ENCODE peak calls at places on chromosomes 2 and 18, in five cellular contexts. S is right lobe of liver, Y is mesenchymal stem cell, W is PC-9, N is BJ. V is an unnamed sample.

GRCh38 chr2:208399201-208399600 is 7.4 kb upstream of the PTH2R start:
- DNase-seq in N (no peak), Y (no peak), W (peak; percentile 10), S (no peak), V (no peak)

GRCh38 chr2:46145017-46145416 is 152.2 kb upstream of the EPAS1 start:
- DNase-seq in S (no peak), Y (no peak), W (no peak), N (no peak), V (no peak)

GRCh38 chr18:58076052-58076451 is 32.0 kb downstream of the NEDD4L start:
- DNase-seq in W (no peak), N (no peak), S (no peak), Y (no peak), V (no peak)

GRCh38 chr2:29281585-29281984 is 166.4 kb downstream of the CLIP4 start:
- DNase-seq in W (peak; percentile 79), N (no peak), Y (no peak), S (no peak), V (peak; percentile 73)

GRCh38 chr18:11799066-11799465 is 52.1 kb upstream of the CHMP1B start:
- DNase-seq in N (no peak), Y (no peak), S (no peak), W (no peak), V (no peak)

GRCh38 chr2:142693171-142693950 is 184.1 kb upstream of the KYNU start:
- DNase-seq in W (no peak), Y (no peak), N (no peak), S (no peak), V (no peak)

GRCh38 chr2:17934721-17935120 is 56.3 kb downstream of the KCNS3 start:
- DNase-seq in S (no peak), Y (peak; percentile 49), W (peak; percentile 12), N (peak; percentile 34), V (peak; percentile 65)

GRCh38 chr2:9463698-9464034 is 10.7 kb upstream of the IAH1 start:
- DNase-seq in W (no peak), N (no peak), S (no peak), Y (peak; percentile 39), V (peak; percentile 25)

GRCh38 chr18:67776929-67777328 is 260.4 kb upstream of the DSEL start:
- DNase-seq in N (no peak), S (no peak), W (no peak), Y (no peak), V (peak; percentile 14)

GRCh38 chr18:11955299-11956029 is 25.8 kb upstream of the IMPA2 start:
- DNase-seq in S (no peak), W (no peak), Y (peak; percentile 95), N (peak; percentile 71), V (peak; percentile 83)

GRCh38 chr2:8438476-8438875 is 243.4 kb upstream of the ID2 start:
- DNase-seq in N (no peak), W (no peak), Y (no peak), S (no peak), V (no peak)

GRCh38 chr2:68710756-68711155 is 23.9 kb upstream of the ARHGAP25 start:
- DNase-seq in S (no peak), W (no peak), Y (no peak), N (no peak), V (no peak)

GRCh38 chr18:57441395-57441794 is 6.2 kb downstream of the ONECUT2 start:
- DNase-seq in Y (no peak), S (peak; percentile 43), N (no peak), W (no peak), V (no peak)

GRCh38 chr2:111226797-111227700 is 106.3 kb downstream of the BCL2L11 start:
- DNase-seq in S (no peak), W (no peak), Y (peak; percentile 18), N (peak; percentile 52), V (peak; percentile 25)

GRCh38 chr2:146212602-146213001 is 1632.2 kb upstream of the ACVR2A start:
- DNase-seq in Y (no peak), W (no peak), S (no peak), N (no peak), V (no peak)

GRCh38 chr2:121801916-121802315 is 46.5 kb downstream of the TSN start:
- DNase-seq in S (no peak), Y (no peak), W (no peak), N (no peak), V (no peak)

GRCh38 chr18:36522503-36522902 is 225.0 kb downstream of the FHOD3 start:
- DNase-seq in N (no peak), S (no peak), W (no peak), Y (no peak), V (no peak)

GRCh38 chr2:32522770-32523169 is 105.1 kb upstream of the TTC27 start:
- DNase-seq in Y (no peak), W (no peak), N (no peak), S (no peak), V (peak; percentile 36)

GRCh38 chr2:174771631-174772491 is 7.6 kb upstream of the CHRNA1 start:
- DNase-seq in Y (peak; percentile 94), S (peak; percentile 78), W (peak; percentile 82), N (peak; percentile 50), V (peak; percentile 77)

GRCh38 chr2:160241251-160242137 is 41.4 kb upstream of the ITGB6 start:
- DNase-seq in Y (peak; percentile 88), N (no peak), W (peak; percentile 71), S (peak; percentile 28), V (peak; percentile 90)

GRCh38 chr2:181456660-181457120 is 496 bp upstream of the ITGA4 start:
- DNase-seq in N (no peak), S (peak; percentile 54), Y (peak; percentile 31), W (no peak), V (peak; percentile 31)

GRCh38 chr18:72091369-72091768 is 452.8 kb downstream of the CBLN2 start:
- DNase-seq in N (no peak), W (no peak), S (no peak), Y (no peak), V (no peak)

GRCh38 chr2:9641641-9642040 is 10.8 kb upstream of the YWHAQ start:
- DNase-seq in S (no peak), W (no peak), Y (no peak), N (no peak), V (no peak)

GRCh38 chr18:31093294-31093693 is 8.9 kb downstream of the DSC2 start:
- DNase-seq in Y (no peak), W (no peak), S (no peak), N (no peak), V (no peak)

GRCh38 chr2:11080253-11081115 is 74.8 kb upstream of the SLC66A3 start:
- DNase-seq in W (no peak), Y (no peak), N (no peak), S (no peak), V (no peak)

GRCh38 chr2:229133155-229133772 is 137.8 kb downstream of the PID1 start:
- DNase-seq in Y (peak; percentile 36), N (no peak), W (peak; percentile 7), S (no peak), V (peak; percentile 6)

GRCh38 chr2:152766908-152767307 is 48.5 kb downstream of the ARL6IP6 start:
- DNase-seq in N (no peak), Y (peak; percentile 22), W (no peak), S (no peak), V (peak; percentile 14)

DNA sequence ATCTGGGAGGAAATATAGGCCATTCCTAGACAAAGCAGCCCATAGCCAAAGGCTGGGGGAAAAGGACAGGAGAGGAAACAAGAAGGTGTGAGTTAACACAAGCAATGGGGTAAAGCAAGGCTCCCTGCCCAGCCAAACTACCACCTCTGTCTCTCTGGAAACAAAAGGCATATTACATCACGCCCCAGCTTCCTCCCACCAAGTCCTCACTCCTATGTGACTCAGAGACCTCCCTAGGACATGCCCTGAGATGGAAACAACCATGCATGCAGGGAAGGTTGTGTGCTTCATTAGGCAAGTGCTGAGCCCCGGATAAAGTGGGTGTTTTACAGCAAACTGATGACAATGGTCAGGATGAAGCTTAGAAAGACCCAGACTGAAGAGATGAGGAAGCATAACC is 9.0 kb upstream of the ATRAID start:
- DNase-seq in W (no peak), S (no peak), Y (no peak), N (no peak), V (no peak)
- H3K36me3 ChIP-seq in W (peaks cover 15% of the 10 kb centered on the region), S (peaks cover 6% of the 10 kb centered on the region), Y (peaks cover 77% of the 10 kb centered on the region), N (peaks cover 18% of the 10 kb centered on the region), V (peaks cover 51% of the 10 kb centered on the region)

GRCh38 chr2:238897911-238898311 is 50.0 kb downstream of the TWIST2 start:
- DNase-seq in W (no peak), S (no peak), N (no peak), Y (peak; percentile 34), V (no peak)
- H3K27me3 ChIP-seq in W (peaks cover 11% of the 10 kb centered on the region), S (no peaks in the 10 kb centered on the region), N (no peaks in the 10 kb centered on the region), Y (peaks cover 7% of the 10 kb centered on the region), V (no peaks in the 10 kb centered on the region)

DNA sequence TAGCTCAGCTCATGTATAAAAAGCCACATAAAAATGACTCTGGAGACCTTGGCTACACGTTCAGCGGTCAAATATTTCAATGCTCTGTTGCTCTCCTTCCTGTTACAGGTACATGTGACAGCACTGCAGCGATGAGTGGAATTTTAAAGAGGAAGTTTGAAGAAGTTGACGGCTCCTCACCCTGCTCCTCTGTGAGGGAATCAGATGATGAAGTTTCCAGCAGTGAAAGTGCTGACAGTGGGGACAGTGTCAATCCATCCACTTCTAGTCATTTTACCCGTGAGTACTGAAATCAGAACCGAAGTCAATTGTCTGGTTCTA is 125.4 kb downstream of the CSRNP3 start:
- DNase-seq in Y (no peak), S (no peak), W (no peak), N (no peak), V (no peak)
- H3K4me3 ChIP-seq in Y (no peak overlapping the region), S (no peak overlapping the region), W (no peak overlapping the region), N (no peak overlapping the region), V (no peak overlapping the region)

DNA sequence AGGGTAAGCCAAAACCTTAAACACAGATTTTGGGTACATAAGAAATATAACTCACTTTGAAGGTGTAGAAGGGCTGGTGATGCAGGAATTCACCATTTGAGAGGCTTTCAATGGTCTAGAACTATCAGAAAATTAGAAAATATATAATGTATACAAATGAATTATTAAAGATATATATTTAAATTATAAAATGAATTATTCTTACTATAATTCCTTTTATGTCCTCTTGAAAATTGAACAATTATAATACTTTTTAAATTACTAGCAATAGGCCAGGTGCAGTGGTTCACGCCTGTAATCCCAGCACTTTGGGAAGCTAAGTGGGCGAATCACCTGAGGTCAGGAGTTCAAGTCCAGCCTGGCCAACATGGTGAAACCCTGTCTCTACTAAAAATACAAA is 60.7 kb downstream of the VIL1 start:
- DNase-seq in W (no peak), N (no peak), S (no peak), Y (no peak), V (no peak)
- H3K36me3 ChIP-seq in W (peaks cover 10% of the 10 kb centered on the region), N (peaks cover 1% of the 10 kb centered on the region), S (peaks cover 4% of the 10 kb centered on the region), Y (peaks cover 50% of the 10 kb centered on the region), V (no peaks in the 10 kb centered on the region)

DNA sequence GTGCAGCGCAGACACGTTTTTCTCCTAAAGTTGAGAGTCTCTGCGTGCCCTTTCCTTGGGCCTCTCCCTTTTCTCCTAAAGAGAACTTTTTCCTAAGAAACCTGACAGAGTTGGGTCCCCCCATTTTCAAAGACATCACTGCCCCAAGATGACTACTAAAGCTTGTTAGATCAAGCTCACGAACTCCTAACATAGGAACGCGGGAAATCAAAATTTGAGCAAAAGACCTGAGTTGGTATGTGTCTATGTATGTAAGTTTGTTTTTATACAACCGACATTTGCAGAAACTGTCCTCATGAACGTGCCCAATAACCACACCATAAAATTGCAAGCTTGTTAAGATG is 1.3 kb downstream of the HOXD13 start:
- DNase-seq in Y (no peak), N (no peak), W (no peak), S (no peak), V (no peak)
- H3K27me3 ChIP-seq in Y (peaks cover 89% of the 10 kb centered on the region), N (peaks cover 42% of the 10 kb centered on the region), W (peaks cover 69% of the 10 kb centered on the region), S (peaks cover 84% of the 10 kb centered on the region), V (peaks cover 97% of the 10 kb centered on the region)

GRCh38 chr2:84901593-84902120 is 3.8 kb upstream of the TMSB10 start:
- DNase-seq in N (peak; percentile 80), S (no peak), W (no peak), Y (peak; percentile 86), V (peak; percentile 75)
- H3K4me3 ChIP-seq in N (no peak overlapping the region), S (no peak overlapping the region), W (no peak overlapping the region), Y (no peak overlapping the region), V (no peak overlapping the region)

V was measured in brain microvascular endothelial cell.